ENCODE peak calls at places on chromosomes 3 and 15, in ten cellular contexts. K, W, G, J, F, R, C, D, B and I are unnamed samples.

GRCh38 chr3:195247863-195248189 is 23.1 kb downstream of the XXYLT1 start:
- DNase-seq in F (no peak), C (peak), B (no peak), J (no peak), K (no peak), G (no peak), D (no peak), R (no peak), W (no peak), I (no peak)

GRCh38 chr3:182979103-182979697 is 1.1 kb downstream of the DCUN1D1 start:
- DNase-seq in R (no peak), J (no peak), C (no peak), G (no peak), B (no peak), W (peak), D (no peak), F (no peak), K (no peak), I (no peak)

GRCh38 chr15:95365615-95366107 is 964.8 kb upstream of the NR2F2 start:
- DNase-seq in G (no peak), D (no peak), J (no peak), W (no peak), C (peak), B (no peak), R (no peak), K (no peak), F (peak), I (no peak)

GRCh38 chr3:131688370-131688769 is 185.6 kb upstream of the MRPL3 start:
- DNase-seq in B (no peak), W (no peak), D (no peak), C (no peak), R (no peak), J (no peak), F (no peak), G (no peak), K (no peak), I (no peak)

GRCh38 chr15:89171136-89172072 is 50.0 kb downstream of the RLBP1 start:
- DNase-seq in J (no peak), D (peak), B (no peak), W (peak), F (peak), K (peak), R (no peak), C (no peak), G (no peak), I (peak)

GRCh38 chr15:81292516-81293001 is 31.4 kb downstream of the STARD5 start:
- DNase-seq in G (no peak), D (peak), J (no peak), F (no peak), K (peak), W (no peak), C (no peak), B (no peak), R (no peak), I (no peak)

GRCh38 chr3:17190353-17191078 is 305.8 kb downstream of the PLCL2 start:
- DNase-seq in B (no peak), R (no peak), K (no peak), C (no peak), G (no peak), W (no peak), J (no peak), D (no peak), F (no peak), I (no peak)

GRCh38 chr3:59540241-59540640 is 490.4 kb upstream of the CFAP20DC start:
- DNase-seq in D (no peak), F (no peak), B (no peak), K (no peak), R (no peak), W (no peak), G (no peak), C (no peak), J (no peak), I (no peak)

GRCh38 chr15:57640935-57641682 is 49.4 kb downstream of the MYZAP start:
- DNase-seq in B (no peak), J (no peak), G (no peak), F (peak), R (no peak), W (peak), K (no peak), C (no peak), D (no peak), I (no peak)

GRCh38 chr3:50254577-50255250 is 14.2 kb upstream of the SEMA3B start:
- DNase-seq in B (no peak), K (peak), R (no peak), F (no peak), J (no peak), G (no peak), C (peak), W (no peak), D (no peak), I (no peak)

GRCh38 chr3:135310317-135310716 is 515.3 kb downstream of the EPHB1 start:
- DNase-seq in K (no peak), R (no peak), B (no peak), D (no peak), G (no peak), C (no peak), J (no peak), F (no peak), W (no peak), I (no peak)

GRCh38 chr15:64125978-64126377 is 25.6 kb upstream of the SNX22 start:
- DNase-seq in G (no peak), F (no peak), K (no peak), B (no peak), D (no peak), R (no peak), C (no peak), J (no peak), W (no peak), I (no peak)